ENCODE peak calls at places on chromosomes 3 and 15, in seven cellular contexts. W is NCI-H460; P is hepatic stellate cell; Z is T47D; N is fibroblast of mammary gland; Y is head of caudate nucleus; D is activated naive CD4-positive, alpha-beta T cell. F is an unnamed sample.

GRCh38 chr3:149042766-149043386 is 43.5 kb downstream of the HLTF start:
- DNase-seq in D (no peak), N (peak; percentile 73), Z (no peak), P (peak; percentile 19), W (peak; percentile 12), Y (no peak), F (peak; percentile 54)

GRCh38 chr3:141972394-141972793 is 96.0 kb downstream of the ATP1B3 start:
- DNase-seq in N (no peak), Y (peak; percentile 18), W (no peak), P (no peak), Z (no peak), D (no peak), F (no peak)

GRCh38 chr3:48563382-48563918 is at the start of gene UCN2:
- DNase-seq in P (no peak), N (peak; percentile 48), W (no peak), Y (no peak), Z (no peak), D (no peak), F (peak; percentile 49)

GRCh38 chr3:8555705-8556314 is 54.2 kb downstream of the LMCD1 start:
- DNase-seq in D (no peak), P (no peak), N (peak; percentile 74), Z (no peak), W (no peak), Y (no peak), F (no peak)

GRCh38 chr3:99868438-99868723 is 50.7 kb downstream of the CMSS1 start:
- DNase-seq in N (peak; percentile 45), Z (no peak), W (no peak), P (no peak), Y (no peak), D (no peak), F (peak; percentile 60)

GRCh38 chr15:59298255-59298856 is 74.3 kb downstream of the MYO1E start:
- DNase-seq in Y (no peak), W (no peak), Z (no peak), P (no peak), N (peak; percentile 32), D (no peak), F (no peak)

GRCh38 chr3:61841111-61841845 is 279.9 kb downstream of the PTPRG start:
- DNase-seq in Z (no peak), P (no peak), Y (no peak), D (no peak), W (no peak), N (peak; percentile 79), F (peak; percentile 85)

GRCh38 chr15:59828871-59829270 is 139.8 kb upstream of the BNIP2 start:
- DNase-seq in P (no peak), Z (no peak), W (no peak), Y (no peak), D (no peak), N (no peak), F (no peak)

GRCh38 chr3:151345854-151346253 is 16.5 kb upstream of the P2RY13 start:
- DNase-seq in D (no peak), Y (no peak), N (peak; percentile 79), P (peak; percentile 15), W (no peak), Z (no peak), F (peak; percentile 70)

GRCh38 chr15:88695046-88695445 is 56.2 kb downstream of the ISG20 start:
- DNase-seq in D (no peak), N (no peak), Z (no peak), W (no peak), Y (no peak), P (no peak), F (no peak)

GRCh38 chr3:186883686-186884058 is 41.2 kb downstream of the ADIPOQ start:
- DNase-seq in D (no peak), N (no peak), Z (no peak), Y (no peak), W (no peak), P (no peak), F (no peak)

GRCh38 chr15:29820802-29821160 is 1.5 kb downstream of the TJP1 start:
- DNase-seq in N (no peak), Y (no peak), D (no peak), Z (no peak), P (no peak), W (no peak), F (peak; percentile 22)

GRCh38 chr15:86634992-86635608 is 555.4 kb downstream of the AGBL1 start:
- DNase-seq in W (no peak), D (no peak), Z (no peak), P (no peak), Y (no peak), N (no peak), F (no peak)

GRCh38 chr15:98893407-98893806 is 114.2 kb downstream of the PGPEP1L start:
- DNase-seq in N (no peak), P (no peak), D (no peak), W (no peak), Y (no peak), Z (no peak), F (no peak)

GRCh38 chr3:61928020-61928419 is 366.6 kb downstream of the PTPRG start:
- DNase-seq in D (no peak), Z (no peak), Y (no peak), N (peak; percentile 66), W (no peak), P (no peak), F (peak; percentile 36)

GRCh38 chr3:58111513-58112184 is 99.1 kb downstream of the DNASE1L3 start:
- DNase-seq in W (no peak), Z (peak; percentile 71), N (no peak), P (no peak), D (no peak), Y (no peak), F (no peak)

GRCh38 chr3:47250309-47251060 is 32.1 kb downstream of the KIF9 start:
- DNase-seq in Y (peak; percentile 36), W (peak; percentile 22), Z (peak; percentile 35), N (peak; percentile 42), D (no peak), P (peak; percentile 56), F (peak; percentile 50)

GRCh38 chr15:83732196-83732595 is 78.3 kb downstream of the ADAMTSL3 start:
- DNase-seq in Z (no peak), W (no peak), Y (no peak), P (no peak), N (no peak), D (no peak), F (no peak)

GRCh38 chr3:32460031-32460749 is 42.5 kb downstream of the CMTM6 start:
- DNase-seq in Y (no peak), P (no peak), D (no peak), N (no peak), Z (no peak), W (no peak), F (no peak)

GRCh38 chr3:159775372-159775961 is 213.2 kb upstream of the IL12A start:
- DNase-seq in W (no peak), N (peak; percentile 67), P (peak; percentile 27), Z (no peak), D (no peak), Y (peak; percentile 83), F (peak; percentile 88)

GRCh38 chr3:168248383-168249047 is 152.8 kb upstream of the GOLIM4 start:
- DNase-seq in N (peak; percentile 35), P (peak; percentile 21), W (peak; percentile 20), Y (peak; percentile 27), Z (no peak), D (no peak), F (peak; percentile 45)

GRCh38 chr15:38454687-38455071 is 752 bp downstream of the FAM98B start:
- DNase-seq in Y (no peak), N (no peak), W (no peak), P (no peak), D (no peak), Z (no peak), F (no peak)

GRCh38 chr3:46660003-46660402 is 33.5 kb downstream of the ALS2CL start:
- DNase-seq in D (no peak), Z (no peak), Y (no peak), P (peak; percentile 2), W (no peak), N (no peak), F (no peak)

GRCh38 chr3:72571052-72571451 is 277.2 kb downstream of the SHQ1 start:
- DNase-seq in Y (no peak), P (no peak), Z (no peak), N (no peak), W (no peak), D (no peak), F (no peak)

GRCh38 chr3:151203053-151203420 is at the start of gene GPR171:
- DNase-seq in P (no peak), N (no peak), W (no peak), Y (no peak), D (peak; percentile 5), Z (no peak), F (no peak)

GRCh38 chr15:29887719-29888118 is 65.5 kb upstream of the TJP1 start:
- DNase-seq in Z (no peak), W (no peak), P (no peak), Y (no peak), D (no peak), N (peak; percentile 45), F (peak; percentile 41)

GRCh38 chr15:88702983-88703382 is 64.2 kb downstream of the ISG20 start:
- DNase-seq in P (no peak), Y (no peak), Z (no peak), D (no peak), N (peak; percentile 22), W (no peak), F (no peak)

GRCh38 chr3:186098740-186099139 is 10.1 kb downstream of the ETV5 start:
- DNase-seq in D (no peak), Z (no peak), Y (no peak), N (no peak), P (no peak), W (no peak), F (no peak)

GRCh38 chr3:38522002-38522401 is 25.9 kb downstream of the EXOG start:
- DNase-seq in P (no peak), N (no peak), Z (no peak), D (no peak), Y (no peak), W (no peak), F (no peak)

GRCh38 chr3:185270262-185270955 is 16.6 kb upstream of the EHHADH start:
- DNase-seq in P (peak; percentile 67), Y (no peak), Z (peak; percentile 55), D (no peak), W (peak; percentile 17), N (peak; percentile 24), F (peak; percentile 61)

GRCh38 chr15:75732809-75733451 is 20.3 kb upstream of the CSPG4 start:
- DNase-seq in Y (peak; percentile 76), Z (peak; percentile 56), N (peak; percentile 64), D (peak; percentile 8), W (peak; percentile 49), P (peak; percentile 70), F (peak; percentile 74)

GRCh38 chr3:139105154-139105702 is 60.5 kb upstream of the PRR23C start:
- DNase-seq in W (no peak), N (no peak), P (no peak), D (no peak), Y (no peak), Z (no peak), F (no peak)